ENCODE peak calls at places on chromosomes 2 and 18, in eight cellular contexts. M, W, E, X, U, B, K and H are unnamed samples.

GRCh38 chr2:105397959-105398521 is 811 bp downstream of the FHL2 start:
- DNase-seq in U (no peak), M (no peak), E (peak), W (no peak), K (no peak), B (no peak), X (no peak), H (no peak)

GRCh38 chr18:36850527-36851201 is 21.7 kb downstream of the KIAA1328 start:
- DNase-seq in K (no peak), U (no peak), W (no peak), X (no peak), M (no peak), E (no peak), B (no peak), H (no peak)

GRCh38 chr2:240868286-240869108 is at the start of gene AGXT:
- DNase-seq in K (peak), E (no peak), B (no peak), X (peak), W (no peak), U (no peak), M (no peak), H (peak)

GRCh38 chr2:234840336-234840735 is 111.5 kb upstream of the SH3BP4 start:
- DNase-seq in K (no peak), W (no peak), X (no peak), U (no peak), M (no peak), E (no peak), B (no peak), H (no peak)

GRCh38 chr2:214542866-214543265 is 132.0 kb downstream of the VWC2L start:
- DNase-seq in B (no peak), M (no peak), K (no peak), X (no peak), W (no peak), U (no peak), E (no peak), H (no peak)

GRCh38 chr2:55115795-55116597 is 65.7 kb upstream of the RTN4 start:
- DNase-seq in E (no peak), U (no peak), X (no peak), B (no peak), K (no peak), M (no peak), W (no peak), H (no peak)

GRCh38 chr2:38091757-38092156 is 15.8 kb upstream of the CYP1B1 start:
- DNase-seq in K (no peak), W (no peak), M (no peak), B (no peak), X (no peak), E (no peak), U (no peak), H (no peak)

GRCh38 chr2:97743913-97744312 is 30.5 kb downstream of the ZAP70 start:
- DNase-seq in X (no peak), B (no peak), W (no peak), M (no peak), U (no peak), E (no peak), K (no peak), H (no peak)

GRCh38 chr2:98899041-98899702 is 36.9 kb downstream of the CRACDL start:
- DNase-seq in U (no peak), E (no peak), W (no peak), M (no peak), X (no peak), K (no peak), B (no peak), H (no peak)

GRCh38 chr2:8546319-8547283 is 135.3 kb upstream of the ID2 start:
- DNase-seq in M (no peak), U (no peak), E (no peak), B (peak), W (no peak), X (no peak), K (peak), H (no peak)

GRCh38 chr2:210895132-210895531 is 338.7 kb downstream of the CPS1 start:
- DNase-seq in X (no peak), K (no peak), U (no peak), E (no peak), W (no peak), M (no peak), B (no peak), H (no peak)

GRCh38 chr2:60413819-60414178 is 139.7 kb downstream of the BCL11A start:
- DNase-seq in M (no peak), E (no peak), K (peak), X (no peak), U (no peak), W (no peak), B (peak), H (no peak)

GRCh38 chr2:59754336-59754735 is 799.1 kb downstream of the BCL11A start:
- DNase-seq in U (no peak), B (no peak), W (no peak), E (no peak), K (no peak), M (no peak), X (no peak), H (no peak)

GRCh38 chr2:127107622-127107999 is 657 bp upstream of the BIN1 start:
- DNase-seq in W (no peak), U (no peak), E (no peak), B (no peak), M (no peak), K (no peak), X (peak), H (no peak)

GRCh38 chr2:46970334-46971288 is 55.0 kb upstream of the MCFD2 start:
- DNase-seq in W (no peak), K (peak), M (no peak), E (no peak), U (no peak), X (no peak), B (no peak), H (no peak)

GRCh38 chr2:24579053-24579803 is 88.2 kb downstream of the NCOA1 start:
- DNase-seq in K (no peak), B (peak), U (no peak), E (no peak), X (no peak), M (no peak), W (no peak), H (no peak)

GRCh38 chr2:67374949-67375348 is 22.2 kb upstream of the ETAA1 start:
- DNase-seq in B (no peak), E (no peak), W (no peak), K (no peak), X (no peak), U (no peak), M (no peak), H (no peak)

GRCh38 chr2:69010437-69011194 is 2.4 kb upstream of the ANTXR1 start:
- DNase-seq in X (no peak), K (no peak), E (no peak), U (no peak), B (no peak), M (no peak), W (no peak), H (peak)